ENCODE peak calls at places on chromosomes 12 and 14, in six cellular contexts. One of them, this sample, is unnamed.

GRCh38 chr12:19177754-19178153 is 48.2 kb downstream of the PLEKHA5 start:
- DNase-seq in NCI-H460: no peak
- DNase-seq in NCI-H524: no peak
- DNase-seq in Right ventricle myocardium inferior: no peak
- DNase-seq in AG10803: no peak
- DNase-seq in GM04503: no peak
- DNase-seq in this sample: no peak

GRCh38 chr12:52517005-52517835 is 3.0 kb downstream of the KRT5 start:
- DNase-seq in AG10803: no peak
- DNase-seq in GM04503: no peak
- DNase-seq in NCI-H524: no peak
- DNase-seq in NCI-H460: no peak
- DNase-seq in Right ventricle myocardium inferior: no peak
- DNase-seq in this sample: no peak

GRCh38 chr14:50955373-50956043 is 11.2 kb upstream of the PYGL start:
- DNase-seq in NCI-H524: peak; percentile 87
- DNase-seq in NCI-H460: peak; percentile 97
- DNase-seq in GM04503: peak; percentile 92
- DNase-seq in AG10803: peak; percentile 96
- DNase-seq in Right ventricle myocardium inferior: peak; percentile 79
- DNase-seq in this sample: peak; percentile 77

GRCh38 chr14:30528119-30528518 is 30.8 kb upstream of the G2E3 start:
- DNase-seq in NCI-H460: no peak
- DNase-seq in GM04503: no peak
- DNase-seq in NCI-H524: no peak
- DNase-seq in Right ventricle myocardium inferior: peak; percentile 33
- DNase-seq in AG10803: no peak
- DNase-seq in this sample: no peak

GRCh38 chr14:31945074-31945613 is 132.0 kb upstream of the ARHGAP5 start:
- DNase-seq in NCI-H524: peak; percentile 28
- DNase-seq in GM04503: no peak
- DNase-seq in NCI-H460: no peak
- DNase-seq in Right ventricle myocardium inferior: no peak
- DNase-seq in AG10803: peak; percentile 27
- DNase-seq in this sample: peak; percentile 77

GRCh38 chr14:32925439-32925838 is 13.2 kb upstream of the NPAS3 start:
- DNase-seq in AG10803: no peak
- DNase-seq in NCI-H524: no peak
- DNase-seq in Right ventricle myocardium inferior: no peak
- DNase-seq in NCI-H460: no peak
- DNase-seq in GM04503: no peak
- DNase-seq in this sample: no peak

GRCh38 chr14:105155071-105155651 is 13.4 kb downstream of the JAG2 start:
- DNase-seq in GM04503: no peak
- DNase-seq in AG10803: no peak
- DNase-seq in Right ventricle myocardium inferior: peak; percentile 50
- DNase-seq in NCI-H524: no peak
- DNase-seq in NCI-H460: no peak
- DNase-seq in this sample: no peak

GRCh38 chr14:103522649-103523582 is at the start of gene CKB:
- DNase-seq in NCI-H460: peak; percentile 68
- DNase-seq in Right ventricle myocardium inferior: peak; percentile 81
- DNase-seq in GM04503: no peak
- DNase-seq in AG10803: peak; percentile 54
- DNase-seq in NCI-H524: peak; percentile 94
- DNase-seq in this sample: peak; percentile 78

GRCh38 chr12:4388032-4388431 is 8.5 kb upstream of the FGF23 start:
- DNase-seq in NCI-H460: no peak
- DNase-seq in Right ventricle myocardium inferior: no peak
- DNase-seq in AG10803: no peak
- DNase-seq in GM04503: no peak
- DNase-seq in NCI-H524: no peak
- DNase-seq in this sample: no peak

GRCh38 chr12:108468149-108468968 is 46.7 kb upstream of the FICD start:
- DNase-seq in AG10803: peak; percentile 17
- DNase-seq in Right ventricle myocardium inferior: no peak
- DNase-seq in NCI-H524: no peak
- DNase-seq in NCI-H460: peak; percentile 46
- DNase-seq in GM04503: no peak
- DNase-seq in this sample: no peak

GRCh38 chr12:25308761-25309160 is 58.0 kb upstream of the KRAS start:
- DNase-seq in GM04503: no peak
- DNase-seq in NCI-H460: no peak
- DNase-seq in NCI-H524: peak; percentile 26
- DNase-seq in Right ventricle myocardium inferior: no peak
- DNase-seq in AG10803: peak; percentile 44
- DNase-seq in this sample: no peak

GRCh38 chr14:26621366-26621765 is 23.5 kb upstream of the NOVA1 start:
- DNase-seq in NCI-H460: no peak
- DNase-seq in AG10803: no peak
- DNase-seq in Right ventricle myocardium inferior: no peak
- DNase-seq in GM04503: no peak
- DNase-seq in NCI-H524: no peak
- DNase-seq in this sample: no peak

GRCh38 chr14:92492261-92492660 is 21.3 kb upstream of the RIN3 start:
- DNase-seq in NCI-H460: no peak
- DNase-seq in AG10803: no peak
- DNase-seq in NCI-H524: no peak
- DNase-seq in Right ventricle myocardium inferior: no peak
- DNase-seq in GM04503: no peak
- DNase-seq in this sample: peak; percentile 19

GRCh38 chr12:120719496-120720233 is 6.0 kb upstream of the ACADS start:
- DNase-seq in Right ventricle myocardium inferior: no peak
- DNase-seq in GM04503: no peak
- DNase-seq in AG10803: peak; percentile 37
- DNase-seq in NCI-H460: no peak
- DNase-seq in NCI-H524: no peak
- DNase-seq in this sample: no peak

GRCh38 chr12:12249216-12250050 is 17.4 kb downstream of the LRP6 start:
- DNase-seq in NCI-H460: no peak
- DNase-seq in NCI-H524: no peak
- DNase-seq in Right ventricle myocardium inferior: no peak
- DNase-seq in GM04503: no peak
- DNase-seq in AG10803: no peak
- DNase-seq in this sample: no peak

GRCh38 chr14:23240661-23241060 is 2.9 kb downstream of the RNF212B start:
- DNase-seq in NCI-H460: no peak
- DNase-seq in AG10803: no peak
- DNase-seq in NCI-H524: no peak
- DNase-seq in Right ventricle myocardium inferior: no peak
- DNase-seq in GM04503: no peak
- DNase-seq in this sample: no peak

GRCh38 chr12:47272412-47273190 is 192.8 kb upstream of the AMIGO2 start:
- DNase-seq in NCI-H524: no peak
- DNase-seq in AG10803: peak; percentile 37
- DNase-seq in GM04503: no peak
- DNase-seq in NCI-H460: no peak
- DNase-seq in Right ventricle myocardium inferior: no peak
- DNase-seq in this sample: no peak

GRCh38 chr12:61804301-61804700 is 455.9 kb upstream of the USP15 start:
- DNase-seq in GM04503: no peak
- DNase-seq in AG10803: no peak
- DNase-seq in NCI-H524: no peak
- DNase-seq in Right ventricle myocardium inferior: no peak
- DNase-seq in NCI-H460: no peak
- DNase-seq in this sample: no peak

GRCh38 chr14:20332386-20332945 is 613 bp downstream of the CCNB1IP1 start:
- DNase-seq in GM04503: no peak
- DNase-seq in NCI-H460: no peak
- DNase-seq in AG10803: peak; percentile 9
- DNase-seq in Right ventricle myocardium inferior: no peak
- DNase-seq in NCI-H524: peak; percentile 59
- DNase-seq in this sample: peak; percentile 79

GRCh38 chr14:73977896-73978295 is 27.8 kb downstream of the COQ6 start:
- DNase-seq in AG10803: no peak
- DNase-seq in GM04503: no peak
- DNase-seq in Right ventricle myocardium inferior: no peak
- DNase-seq in NCI-H524: no peak
- DNase-seq in NCI-H460: no peak
- DNase-seq in this sample: no peak

GRCh38 chr12:69007166-69007857 is 74.3 kb upstream of the CPM start:
- DNase-seq in GM04503: no peak
- DNase-seq in NCI-H460: peak; percentile 12
- DNase-seq in AG10803: peak; percentile 73
- DNase-seq in Right ventricle myocardium inferior: no peak
- DNase-seq in NCI-H524: peak; percentile 68
- DNase-seq in this sample: peak; percentile 83

GRCh38 chr14:54674342-54674741 is 107.4 kb downstream of the SAMD4A start:
- DNase-seq in NCI-H460: no peak
- DNase-seq in AG10803: no peak
- DNase-seq in NCI-H524: no peak
- DNase-seq in GM04503: no peak
- DNase-seq in Right ventricle myocardium inferior: no peak
- DNase-seq in this sample: no peak

GRCh38 chr12:51886021-51886710 is 1.7 kb upstream of the ANKRD33 start:
- DNase-seq in Right ventricle myocardium inferior: peak; percentile 81
- DNase-seq in NCI-H524: no peak
- DNase-seq in NCI-H460: peak; percentile 30
- DNase-seq in GM04503: peak; percentile 91
- DNase-seq in AG10803: peak; percentile 97
- DNase-seq in this sample: no peak

GRCh38 chr14:51129130-51129529 is 34.2 kb upstream of the TRIM9 start:
- DNase-seq in Right ventricle myocardium inferior: no peak
- DNase-seq in AG10803: no peak
- DNase-seq in NCI-H524: peak; percentile 10
- DNase-seq in GM04503: no peak
- DNase-seq in NCI-H460: no peak
- DNase-seq in this sample: no peak

GRCh38 chr14:95524706-95525512 is 8.5 kb upstream of the SYNE3 start:
- DNase-seq in GM04503: no peak
- DNase-seq in NCI-H524: no peak
- DNase-seq in AG10803: peak; percentile 33
- DNase-seq in NCI-H460: no peak
- DNase-seq in Right ventricle myocardium inferior: no peak
- DNase-seq in this sample: no peak

GRCh38 chr14:26525057-26525456 is 72.8 kb downstream of the NOVA1 start:
- DNase-seq in NCI-H460: no peak
- DNase-seq in NCI-H524: no peak
- DNase-seq in AG10803: peak; percentile 18
- DNase-seq in Right ventricle myocardium inferior: no peak
- DNase-seq in GM04503: no peak
- DNase-seq in this sample: no peak

GRCh38 chr14:65958664-65959562 is 527.3 kb upstream of the CCDC196 start:
- DNase-seq in GM04503: no peak
- DNase-seq in AG10803: peak; percentile 30
- DNase-seq in NCI-H460: peak; percentile 8
- DNase-seq in NCI-H524: peak; percentile 65
- DNase-seq in Right ventricle myocardium inferior: no peak
- DNase-seq in this sample: peak; percentile 49

GRCh38 chr14:21734457-21735074 is 60.9 kb upstream of the OR4E1 start:
- DNase-seq in NCI-H460: peak; percentile 73
- DNase-seq in Right ventricle myocardium inferior: no peak
- DNase-seq in AG10803: no peak
- DNase-seq in GM04503: no peak
- DNase-seq in NCI-H524: peak; percentile 52
- DNase-seq in this sample: peak; percentile 81

GRCh38 chr14:99320621-99321235 is 48.7 kb upstream of the BCL11B start:
- DNase-seq in Right ventricle myocardium inferior: no peak
- DNase-seq in AG10803: no peak
- DNase-seq in NCI-H460: no peak
- DNase-seq in NCI-H524: no peak
- DNase-seq in GM04503: no peak
- DNase-seq in this sample: no peak

GRCh38 chr12:52236386-52237050 is 3.5 kb downstream of the KRT7 start:
- DNase-seq in Right ventricle myocardium inferior: no peak
- DNase-seq in NCI-H524: no peak
- DNase-seq in NCI-H460: no peak
- DNase-seq in AG10803: no peak
- DNase-seq in GM04503: no peak
- DNase-seq in this sample: no peak

GRCh38 chr12:111546758-111547383 is 52.2 kb downstream of the ATXN2 start:
- DNase-seq in NCI-H524: no peak
- DNase-seq in AG10803: peak; percentile 13
- DNase-seq in GM04503: no peak
- DNase-seq in Right ventricle myocardium inferior: no peak
- DNase-seq in NCI-H460: no peak
- DNase-seq in this sample: no peak

GRCh38 chr12:92341333-92341691 is 195.7 kb upstream of the BTG1 start:
- DNase-seq in NCI-H460: no peak
- DNase-seq in GM04503: no peak
- DNase-seq in Right ventricle myocardium inferior: no peak
- DNase-seq in NCI-H524: no peak
- DNase-seq in AG10803: no peak
- DNase-seq in this sample: no peak

GRCh38 chr12:86496595-86496994 is 240.4 kb upstream of the MGAT4C start:
- DNase-seq in NCI-H524: no peak
- DNase-seq in GM04503: no peak
- DNase-seq in NCI-H460: no peak
- DNase-seq in AG10803: no peak
- DNase-seq in Right ventricle myocardium inferior: no peak
- DNase-seq in this sample: no peak

GRCh38 chr14:72869407-72870329 is 24.2 kb downstream of the DPF3 start:
- DNase-seq in AG10803: no peak
- DNase-seq in Right ventricle myocardium inferior: no peak
- DNase-seq in NCI-H524: no peak
- DNase-seq in GM04503: no peak
- DNase-seq in NCI-H460: no peak
- DNase-seq in this sample: no peak

GRCh38 chr14:94936411-94936892 is 166.5 kb upstream of the GSC start:
- DNase-seq in NCI-H524: peak; percentile 100
- DNase-seq in GM04503: peak; percentile 15
- DNase-seq in Right ventricle myocardium inferior: peak; percentile 73
- DNase-seq in NCI-H460: no peak
- DNase-seq in AG10803: peak; percentile 86
- DNase-seq in this sample: peak; percentile 93

GRCh38 chr14:74979029-74979428 is 23.6 kb upstream of the PGF start:
- DNase-seq in NCI-H524: no peak
- DNase-seq in Right ventricle myocardium inferior: no peak
- DNase-seq in AG10803: no peak
- DNase-seq in NCI-H460: no peak
- DNase-seq in GM04503: no peak
- DNase-seq in this sample: no peak

GRCh38 chr12:29216797-29217583 is 67.9 kb downstream of the FAR2 start:
- DNase-seq in NCI-H524: no peak
- DNase-seq in AG10803: peak; percentile 26
- DNase-seq in Right ventricle myocardium inferior: no peak
- DNase-seq in GM04503: peak; percentile 42
- DNase-seq in NCI-H460: no peak
- DNase-seq in this sample: peak; percentile 59

GRCh38 chr14:89911018-89911919 is 43.3 kb downstream of the EFCAB11 start:
- DNase-seq in Right ventricle myocardium inferior: no peak
- DNase-seq in GM04503: no peak
- DNase-seq in AG10803: peak; percentile 87
- DNase-seq in NCI-H524: no peak
- DNase-seq in NCI-H460: no peak
- DNase-seq in this sample: no peak

GRCh38 chr12:21336656-21337055 is 1.9 kb upstream of the SLCO1A2 start:
- DNase-seq in NCI-H460: no peak
- DNase-seq in GM04503: no peak
- DNase-seq in NCI-H524: no peak
- DNase-seq in AG10803: no peak
- DNase-seq in Right ventricle myocardium inferior: no peak
- DNase-seq in this sample: no peak

GRCh38 chr14:58151264-58151700 is 731 bp downstream of the ARMH4 start:
- DNase-seq in GM04503: no peak
- DNase-seq in NCI-H460: no peak
- DNase-seq in Right ventricle myocardium inferior: no peak
- DNase-seq in AG10803: peak; percentile 7
- DNase-seq in NCI-H524: peak; percentile 44
- DNase-seq in this sample: peak; percentile 50